ENCODE peak calls at places on chromosome 16, in ten cellular contexts. U is left ventricle myocardium inferior; D is NCI-H345; C is NCI-H1048; G is body of pancreas; X is HuH-7.5; Z is stimulated activated CD4-positive, alpha-beta T cell treated with anti-CD3 and anti-CD28 coated beads, Interleukin-1b, Interleukin-23, amount 100 ng/mL, for 24 hours; O is sigmoid colon; Q is RCC 7860; T is naive thymus-derived CD4-positive, alpha-beta T cell. J is an unnamed sample.

GRCh38 chr16:80319181-80319580 is 221.6 kb upstream of the DYNLRB2 start:
- DNase-seq in U (no peak), D (no peak), C (no peak), G (no peak), X (peak), Z (no peak), O (no peak), Q (no peak), T (no peak), J (no peak)

GRCh38 chr16:85757341-85757822 is 6.5 kb upstream of the C16orf74 start:
- DNase-seq in U (no peak), D (no peak), C (no peak), G (no peak), X (no peak), Z (no peak), O (no peak), Q (no peak), T (no peak), J (no peak)

GRCh38 chr16:9033125-9033830 is 58.2 kb upstream of the HAPSTR1 start:
- DNase-seq in U (no peak), D (peak), C (no peak), G (peak), X (peak), Z (no peak), O (no peak), Q (peak), T (no peak), J (no peak)

GRCh38 chr16:85288869-85289660 is 176.8 kb upstream of the CIBAR2 start:
- DNase-seq in U (no peak), D (no peak), C (no peak), G (no peak), X (peak), Z (no peak), O (no peak), Q (no peak), T (no peak), J (no peak)

GRCh38 chr16:86046026-86046713 is 147.2 kb downstream of the IRF8 start:
- DNase-seq in U (no peak), D (no peak), C (no peak), G (no peak), X (no peak), Z (no peak), O (peak), Q (no peak), T (no peak), J (no peak)

GRCh38 chr16:23742761-23743160 is 12.1 kb upstream of the CHP2 start:
- DNase-seq in U (no peak), D (no peak), C (no peak), G (no peak), X (no peak), Z (no peak), O (no peak), Q (no peak), T (no peak), J (no peak)

GRCh38 chr16:66273644-66274334 is 92.7 kb upstream of the CDH5 start:
- DNase-seq in U (no peak), D (no peak), C (no peak), G (no peak), X (no peak), Z (no peak), O (no peak), Q (no peak), T (no peak), J (peak)

GRCh38 chr16:28494141-28494851 is at the start of gene APOBR:
- DNase-seq in U (peak), D (no peak), C (no peak), G (peak), X (no peak), Z (peak), O (no peak), Q (no peak), T (peak), J (no peak)

GRCh38 chr16:1152123-1152638 is 725 bp upstream of the CACNA1H start:
- DNase-seq in U (no peak), D (peak), C (no peak), G (no peak), X (no peak), Z (peak), O (peak), Q (no peak), T (peak), J (no peak)

GRCh38 chr16:57045694-57046381 is 46.5 kb upstream of the CPNE2 start:
- DNase-seq in U (peak), D (no peak), C (no peak), G (peak), X (peak), Z (no peak), O (peak), Q (no peak), T (no peak), J (no peak)

GRCh38 chr16:59373632-59374031 is 639.5 kb upstream of the GOT2 start:
- DNase-seq in U (no peak), D (no peak), C (no peak), G (no peak), X (no peak), Z (no peak), O (no peak), Q (no peak), T (no peak), J (no peak)

GRCh38 chr16:68093816-68094613 is 8.8 kb downstream of the NFATC3 start:
- DNase-seq in U (no peak), D (no peak), C (no peak), G (no peak), X (no peak), Z (no peak), O (no peak), Q (no peak), T (no peak), J (no peak)

GRCh38 chr16:76441886-76442285 is 164.7 kb downstream of the CNTNAP4 start:
- DNase-seq in U (no peak), D (no peak), C (no peak), G (no peak), X (no peak), Z (no peak), O (no peak), Q (no peak), T (no peak), J (no peak)

GRCh38 chr16:84509032-84509950 is 4.8 kb upstream of the MEAK7 start:
- DNase-seq in U (no peak), D (no peak), C (no peak), G (no peak), X (no peak), Z (no peak), O (peak), Q (no peak), T (no peak), J (no peak)

GRCh38 chr16:65318138-65318537 is 196.3 kb upstream of the CDH11 start:
- DNase-seq in U (no peak), D (no peak), C (no peak), G (no peak), X (no peak), Z (no peak), O (no peak), Q (no peak), T (no peak), J (no peak)

GRCh38 chr16:65825191-65825856 is 541.2 kb upstream of the CDH5 start:
- DNase-seq in U (no peak), D (no peak), C (no peak), G (no peak), X (no peak), Z (no peak), O (no peak), Q (no peak), T (no peak), J (no peak)

GRCh38 chr16:73176577-73177013 is 128.7 kb upstream of the ZFHX3 start:
- DNase-seq in U (no peak), D (no peak), C (no peak), G (no peak), X (no peak), Z (no peak), O (no peak), Q (peak), T (no peak), J (no peak)

GRCh38 chr16:16972831-16973230 is 497.9 kb downstream of the XYLT1 start:
- DNase-seq in U (no peak), D (no peak), C (no peak), G (peak), X (no peak), Z (no peak), O (no peak), Q (no peak), T (no peak), J (no peak)

GRCh38 chr16:70706948-70707465 is 21.2 kb upstream of the MTSS2 start:
- DNase-seq in U (no peak), D (no peak), C (no peak), G (no peak), X (no peak), Z (no peak), O (peak), Q (peak), T (no peak), J (no peak)

GRCh38 chr16:55437627-55438026 is 41.4 kb upstream of the MMP2 start:
- DNase-seq in U (no peak), D (no peak), C (no peak), G (no peak), X (no peak), Z (no peak), O (no peak), Q (no peak), T (no peak), J (no peak)

GRCh38 chr16:19223235-19223847 is 55.3 kb downstream of the SYT17 start:
- DNase-seq in U (no peak), D (no peak), C (no peak), G (peak), X (no peak), Z (peak), O (no peak), Q (no peak), T (no peak), J (no peak)

GRCh38 chr16:4021070-4021779 is 95.0 kb downstream of the ADCY9 start:
- DNase-seq in U (no peak), D (peak), C (no peak), G (peak), X (no peak), Z (no peak), O (no peak), Q (no peak), T (no peak), J (no peak)

GRCh38 chr16:56824335-56824734 is 40.7 kb upstream of the SLC12A3 start:
- DNase-seq in U (peak), D (peak), C (no peak), G (peak), X (no peak), Z (no peak), O (no peak), Q (no peak), T (no peak), J (no peak)

GRCh38 chr16:74709477-74709877 is 8.8 kb upstream of the MLKL start:
- DNase-seq in U (peak), D (peak), C (no peak), G (peak), X (peak), Z (peak), O (peak), Q (peak), T (peak), J (no peak)

GRCh38 chr16:28863929-28864886 is 565 bp downstream of the SH2B1 start:
- DNase-seq in U (no peak), D (no peak), C (no peak), G (peak), X (no peak), Z (no peak), O (peak), Q (no peak), T (no peak), J (no peak)

GRCh38 chr16:27444470-27444869 is 42.5 kb downstream of the IL21R start:
- DNase-seq in U (no peak), D (no peak), C (no peak), G (no peak), X (no peak), Z (no peak), O (peak), Q (no peak), T (no peak), J (peak)

GRCh38 chr16:31676731-31677130 is 149.0 kb downstream of the AHSP start:
- DNase-seq in U (no peak), D (no peak), C (no peak), G (no peak), X (no peak), Z (no peak), O (no peak), Q (no peak), T (no peak), J (no peak)

GRCh38 chr16:19116711-19117449 is 3.1 kb downstream of the ITPRIPL2 start:
- DNase-seq in U (no peak), D (no peak), C (no peak), G (no peak), X (no peak), Z (no peak), O (no peak), Q (no peak), T (no peak), J (no peak)

GRCh38 chr16:24610421-24610765 is 71.0 kb downstream of the RBBP6 start:
- DNase-seq in U (peak), D (peak), C (no peak), G (peak), X (no peak), Z (no peak), O (no peak), Q (no peak), T (no peak), J (no peak)

GRCh38 chr16:2009302-2009711 is 314 bp downstream of the ZNF598 start:
- DNase-seq in U (peak), D (no peak), C (no peak), G (no peak), X (peak), Z (no peak), O (no peak), Q (no peak), T (no peak), J (no peak)

GRCh38 chr16:89842471-89843408 is 14.5 kb downstream of the SPIRE2 start:
- DNase-seq in U (no peak), D (no peak), C (no peak), G (no peak), X (no peak), Z (no peak), O (no peak), Q (peak), T (no peak), J (no peak)

J was measured in coronary artery.